ENCODE peak calls at places on chromosomes 6 and 20, in five cellular contexts. H is sigmoid colon, M is stomach, R is heart right ventricle, Q is AG04450. I is an unnamed sample.

GRCh38 chr6:106796754-106797153 is 167.4 kb downstream of the QRSL1 start:
- DNase-seq in H (no peak), M (no peak), R (no peak), Q (no peak), I (no peak)

GRCh38 chr6:135537782-135538301 is 40.3 kb upstream of the AHI1 start:
- DNase-seq in H (no peak), M (no peak), R (no peak), Q (no peak), I (no peak)

GRCh38 chr6:708237-708598 is 15.3 kb upstream of the EXOC2 start:
- DNase-seq in H (no peak), M (no peak), R (no peak), Q (no peak), I (no peak)

GRCh38 chr6:157791461-157791860 is 31.6 kb upstream of the SNX9 start:
- DNase-seq in H (no peak), M (peak), R (no peak), Q (no peak), I (no peak)

GRCh38 chr20:63517376-63518309 is 2.9 kb upstream of the PPDPF start:
- DNase-seq in H (no peak), M (no peak), R (no peak), Q (no peak), I (peak)

GRCh38 chr6:21666200-21666671 is 72.7 kb downstream of the SOX4 start:
- DNase-seq in H (no peak), M (no peak), R (peak), Q (no peak), I (no peak)

GRCh38 chr6:6560909-6561308 is 27.6 kb upstream of the LY86 start:
- DNase-seq in H (no peak), M (no peak), R (no peak), Q (no peak), I (no peak)

GRCh38 chr6:5481024-5481423 is 219.7 kb downstream of the FARS2 start:
- DNase-seq in H (no peak), M (no peak), R (no peak), Q (no peak), I (no peak)

GRCh38 chr6:12296255-12296573 is 6.1 kb downstream of the EDN1 start:
- DNase-seq in H (no peak), M (peak), R (no peak), Q (peak), I (no peak)

GRCh38 chr6:6728169-6728941 is 139.8 kb downstream of the LY86 start:
- DNase-seq in H (no peak), M (no peak), R (no peak), Q (no peak), I (no peak)

GRCh38 chr20:34458631-34459030 is 57.6 kb upstream of the DYNLRB1 start:
- DNase-seq in H (no peak), M (no peak), R (no peak), Q (no peak), I (no peak)

GRCh38 chr20:19211661-19212523 is 550 bp upstream of the SLC24A3 start:
- DNase-seq in H (peak), M (peak), R (peak), Q (no peak), I (peak)

GRCh38 chr6:26331809-26332226 is 33.2 kb upstream of the BTN3A2 start:
- DNase-seq in H (no peak), M (no peak), R (no peak), Q (no peak), I (no peak)

GRCh38 chr20:23497458-23498026 is 6.6 kb downstream of the CST8 start:
- DNase-seq in H (no peak), M (no peak), R (no peak), Q (no peak), I (no peak)

GRCh38 chr6:83574783-83575182 is 62.4 kb downstream of the PRSS35 start:
- DNase-seq in H (no peak), M (no peak), R (no peak), Q (no peak), I (no peak)

GRCh38 chr20:21557246-21557982 is 43.5 kb upstream of the NKX2-2 start:
- DNase-seq in H (no peak), M (no peak), R (no peak), Q (no peak), I (no peak)

GRCh38 chr6:11428895-11429294 is 108.7 kb upstream of the TMEM170B start:
- DNase-seq in H (no peak), M (no peak), R (no peak), Q (peak), I (no peak)

GRCh38 chr6:21593927-21594421 is 423 bp downstream of the SOX4 start:
- DNase-seq in H (no peak), M (peak), R (no peak), Q (no peak), I (no peak)

GRCh38 chr20:13819885-13820645 is 35.2 kb downstream of the NDUFAF5 start:
- DNase-seq in H (peak), M (peak), R (no peak), Q (no peak), I (peak)

GRCh38 chr6:7060769-7061516 is 46.8 kb upstream of the RREB1 start:
- DNase-seq in H (no peak), M (no peak), R (no peak), Q (no peak), I (no peak)

GRCh38 chr6:41698350-41698781 is 37.0 kb downstream of the TFEB start:
- DNase-seq in H (no peak), M (no peak), R (no peak), Q (peak), I (no peak)

GRCh38 chr6:158002951-158003853 is 21.5 kb downstream of the SYNJ2 start:
- DNase-seq in H (peak), M (no peak), R (peak), Q (no peak), I (peak)

GRCh38 chr20:1471242-1471641 is 4.6 kb upstream of the NSFL1C start:
- DNase-seq in H (no peak), M (no peak), R (no peak), Q (no peak), I (no peak)

GRCh38 chr6:94511502-94512088 is 1065.7 kb upstream of the MANEA start:
- DNase-seq in H (peak), M (no peak), R (no peak), Q (no peak), I (no peak)

GRCh38 chr20:23249541-23249940 is 101.0 kb upstream of the NXT1 start:
- DNase-seq in H (peak), M (no peak), R (no peak), Q (no peak), I (no peak)

GRCh38 chr6:143301204-143301603 is 149.3 kb downstream of the ADAT2 start:
- DNase-seq in H (no peak), M (no peak), R (no peak), Q (no peak), I (no peak)

GRCh38 chr6:96685702-96686101 is 122.8 kb downstream of the FHL5 start:
- DNase-seq in H (no peak), M (no peak), R (no peak), Q (no peak), I (no peak)

GRCh38 chr6:115783402-115784061 is 277.2 kb downstream of the FRK start:
- DNase-seq in H (no peak), M (peak), R (no peak), Q (no peak), I (no peak)

GRCh38 chr6:134455319-134455718 is 137.4 kb upstream of the SGK1 start:
- DNase-seq in H (no peak), M (no peak), R (no peak), Q (no peak), I (no peak)

GRCh38 chr6:43914272-43915147 is 144.5 kb downstream of the VEGFA start:
- DNase-seq in H (no peak), M (no peak), R (no peak), Q (no peak), I (no peak)

GRCh38 chr20:35828434-35828833 is 56.6 kb downstream of the PHF20 start:
- DNase-seq in H (no peak), M (peak), R (peak), Q (no peak), I (no peak)

GRCh38 chr6:31125162-31125561 is 4.9 kb upstream of the CDSN start:
- DNase-seq in H (peak), M (peak), R (peak), Q (no peak), I (no peak)

GRCh38 chr6:160912411-160912810 is 79.2 kb upstream of the MAP3K4 start:
- DNase-seq in H (no peak), M (no peak), R (no peak), Q (no peak), I (no peak)

GRCh38 chr20:44644384-44645131 is 6.9 kb downstream of the ADA start:
- DNase-seq in H (no peak), M (no peak), R (no peak), Q (no peak), I (no peak)

GRCh38 chr20:48129319-48129973 is 344.2 kb upstream of the SULF2 start:
- DNase-seq in H (peak), M (no peak), R (no peak), Q (no peak), I (no peak)

GRCh38 chr6:69866351-69867074 is at the start of gene COL19A1:
- DNase-seq in H (peak), M (no peak), R (peak), Q (no peak), I (peak)

GRCh38 chr6:132264101-132264500 is 137.2 kb downstream of the MOXD1 start:
- DNase-seq in H (no peak), M (no peak), R (no peak), Q (no peak), I (no peak)

GRCh38 chr6:43716099-43716498 is 28.5 kb upstream of the MRPS18A start:
- DNase-seq in H (peak), M (no peak), R (peak), Q (no peak), I (no peak)

GRCh38 chr6:23483896-23484295 is 642.1 kb upstream of the NRSN1 start:
- DNase-seq in H (no peak), M (no peak), R (no peak), Q (no peak), I (no peak)

DNA sequence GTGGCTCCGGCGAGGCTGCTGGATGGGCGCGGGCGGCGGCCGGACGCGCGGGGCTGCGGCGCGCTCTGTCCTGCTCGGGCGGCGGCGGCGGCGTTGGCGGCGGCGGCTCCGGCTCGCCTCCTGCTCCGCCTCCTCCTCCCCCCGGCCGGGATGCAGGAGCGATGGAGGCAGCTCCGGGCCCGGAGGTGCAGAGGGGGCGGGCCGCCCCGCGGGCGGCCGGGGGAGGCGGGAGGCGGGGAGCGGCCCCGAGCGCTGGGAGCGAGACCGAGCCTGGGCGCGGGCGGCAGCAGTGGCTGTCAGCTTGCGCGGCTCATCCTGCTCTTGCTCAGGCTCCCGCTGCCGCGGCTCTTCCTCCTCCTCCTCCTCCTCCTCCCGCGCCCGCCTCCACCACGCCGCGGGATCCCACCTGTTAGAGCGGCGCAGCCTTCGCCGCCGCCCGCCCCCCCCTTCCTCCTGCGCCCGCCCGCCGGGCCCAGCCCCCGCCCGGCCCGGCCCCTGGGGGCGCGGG is at the start of gene NOL4L:
- DNase-seq in H (no peak), M (peak), R (peak), Q (no peak), I (no peak)
- H3K4me3 ChIP-seq in H (peak), M (peak), R (peak), Q (peak), I (peak)

GRCh38 chr20:40706977-40707582 is 18.0 kb upstream of the MAFB start:
- DNase-seq in H (no peak), M (no peak), R (no peak), Q (no peak), I (no peak)
- TF ChIP-seq CTCF in H (no peak), M (no peak), R (no peak), Q (no peak), I (no peak)

GRCh38 chr6:87589693-87590416 is at the start of the genes ORC3 and RARS2:
- DNase-seq in H (peak), M (peak), R (peak), Q (peak), I (peak)
- H3K4me3 ChIP-seq in H (peak), M (peak), R (peak), Q (peak), I (peak)

GRCh38 chr20:62209850-62210495 is 10.1 kb downstream of the HRH3 start:
- DNase-seq in H (no peak), M (no peak), R (peak), Q (no peak), I (no peak)

GRCh38 chr20:62208061-62208804 is 11.8 kb downstream of the HRH3 start:
- DNase-seq in H (no peak), M (no peak), R (peak), Q (no peak), I (no peak)

GRCh38 chr20:62210496-62210855 is 9.6 kb downstream of the HRH3 start:
- DNase-seq in H (no peak), M (no peak), R (peak), Q (no peak), I (no peak)

GRCh38 chr20:62211216-62211615 is 8.9 kb downstream of the HRH3 start:
- DNase-seq in H (no peak), M (no peak), R (peak), Q (no peak), I (no peak)

DNA sequence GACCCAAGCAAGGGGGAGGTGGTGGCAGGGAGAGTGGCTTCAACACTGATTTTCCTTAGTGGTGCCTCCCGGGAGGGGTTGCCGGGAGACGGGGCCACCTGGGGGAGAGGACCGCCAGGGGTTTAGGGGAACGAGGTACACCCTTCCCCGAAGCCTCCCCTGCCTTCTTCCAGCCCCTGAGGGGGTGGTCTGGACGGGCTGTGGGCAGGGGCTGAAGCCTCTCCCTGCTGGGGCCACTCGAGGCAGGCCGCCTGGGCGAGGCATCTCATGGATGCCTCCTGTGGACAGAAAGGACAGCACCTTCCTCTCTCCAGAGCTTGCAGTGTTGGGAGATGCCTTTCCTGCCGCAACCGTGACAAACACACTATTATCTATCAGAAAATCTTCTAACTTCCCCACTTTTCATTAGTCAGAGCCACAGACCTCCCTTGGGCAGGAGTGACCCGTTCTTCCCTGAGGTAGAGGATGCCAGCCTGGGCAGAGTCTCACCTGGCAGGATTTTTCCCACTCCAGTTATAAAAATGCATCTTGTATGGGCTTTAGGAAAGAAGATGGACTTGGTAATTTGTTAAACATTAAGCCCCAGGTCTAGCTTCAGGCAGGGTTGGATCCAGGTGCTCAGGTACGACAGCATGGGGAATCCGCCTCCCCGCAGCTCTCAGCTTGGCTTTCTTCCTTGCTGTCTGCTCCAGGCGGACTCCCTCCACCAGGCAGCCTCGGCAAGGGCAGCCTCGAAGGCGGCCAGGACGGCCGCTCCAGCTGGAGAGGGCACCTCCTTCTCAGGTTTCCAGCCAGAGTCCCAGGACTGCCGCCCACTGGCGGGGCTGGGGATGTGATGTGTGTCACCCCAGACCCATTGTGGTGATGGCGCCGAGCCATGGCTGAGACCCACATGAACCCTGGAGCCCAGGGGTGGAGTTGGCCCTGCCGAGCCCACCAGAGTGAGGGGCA is 11.0 kb downstream of the HRH3 start:
- DNase-seq in H (no peak), M (peak), R (peak), Q (no peak), I (peak)
- TF ChIP-seq CTCF in H (no peak), M (no peak), R (no peak), Q (no peak), I (no peak)

I was measured in mucosa of descending colon.